ENCODE peak calls at places on chromosome 4, in eight cellular contexts. A is adrenal gland, P is A549, K is stomach, M is tibial nerve, E is ovary, W is upper lobe of left lung, H is suprapubic skin. S is an unnamed sample.

GRCh38 chr4:71009796-71010588 is 16.5 kb downstream of the DCK start:
- DNase-seq in A (no peak), P (peak), K (no peak), M (no peak), E (no peak), W (no peak), H (no peak), S (no peak)

GRCh38 chr4:140969296-140969695 is 164.0 kb downstream of the RNF150 start:
- DNase-seq in A (no peak), P (no peak), K (no peak), M (no peak), E (no peak), W (no peak), H (no peak), S (no peak)

GRCh38 chr4:122015203-122015602 is 63.3 kb upstream of the TRPC3 start:
- DNase-seq in A (no peak), P (no peak), K (no peak), M (no peak), E (no peak), W (no peak), H (no peak), S (no peak)

GRCh38 chr4:159003420-159004253 is 99.2 kb upstream of the RAPGEF2 start:
- DNase-seq in A (no peak), P (no peak), K (no peak), M (no peak), E (no peak), W (no peak), H (no peak), S (no peak)

GRCh38 chr4:14308229-14308651 is 680.7 kb upstream of the BOD1L1 start:
- DNase-seq in A (no peak), P (no peak), K (peak), M (no peak), E (no peak), W (no peak), H (no peak), S (peak)

GRCh38 chr4:145936142-145937020 is 2.2 kb downstream of the ZNF827 start:
- DNase-seq in A (peak), P (peak), K (peak), M (no peak), E (peak), W (peak), H (peak), S (peak)

GRCh38 chr4:48968814-48969213 is 17.3 kb upstream of the CWH43 start:
- DNase-seq in A (no peak), P (no peak), K (no peak), M (no peak), E (no peak), W (no peak), H (no peak), S (no peak)

GRCh38 chr4:97317691-97318090 is 825.6 kb downstream of the STPG2 start:
- DNase-seq in A (no peak), P (no peak), K (no peak), M (no peak), E (no peak), W (no peak), H (no peak), S (no peak)

GRCh38 chr4:3872834-3873313 is 106.7 kb downstream of the ADRA2C start:
- DNase-seq in A (no peak), P (no peak), K (no peak), M (no peak), E (no peak), W (no peak), H (no peak), S (no peak)

GRCh38 chr4:8741513-8742226 is 130.0 kb downstream of the HMX1 start:
- DNase-seq in A (no peak), P (no peak), K (peak), M (no peak), E (no peak), W (peak), H (no peak), S (no peak)

GRCh38 chr4:24328711-24329110 is 255.6 kb downstream of the DHX15 start:
- DNase-seq in A (no peak), P (no peak), K (no peak), M (no peak), E (no peak), W (no peak), H (no peak), S (no peak)

GRCh38 chr4:158496030-158496741 is 25.5 kb upstream of the RXFP1 start:
- DNase-seq in A (peak), P (peak), K (peak), M (no peak), E (no peak), W (no peak), H (no peak), S (no peak)

GRCh38 chr4:145861331-145862318 is 77.0 kb downstream of the ZNF827 start:
- DNase-seq in A (no peak), P (no peak), K (peak), M (no peak), E (no peak), W (no peak), H (no peak), S (no peak)

GRCh38 chr4:5979981-5980380 is 38.2 kb downstream of the C4orf50 start:
- DNase-seq in A (no peak), P (peak), K (peak), M (no peak), E (no peak), W (no peak), H (no peak), S (no peak)

GRCh38 chr4:7004331-7004730 is 38.8 kb upstream of the TADA2B start:
- DNase-seq in A (no peak), P (no peak), K (no peak), M (no peak), E (no peak), W (no peak), H (no peak), S (no peak)

GRCh38 chr4:62407534-62407933 is 1207.4 kb downstream of the ADGRL3 start:
- DNase-seq in A (no peak), P (no peak), K (no peak), M (no peak), E (no peak), W (no peak), H (no peak), S (no peak)

GRCh38 chr4:176156656-176157055 is 38.7 kb downstream of the SPATA4 start:
- DNase-seq in A (no peak), P (no peak), K (no peak), M (no peak), E (no peak), W (no peak), H (no peak), S (no peak)

GRCh38 chr4:113750315-113750714 is 11.2 kb downstream of the CAMK2D start:
- DNase-seq in A (no peak), P (no peak), K (no peak), M (no peak), E (no peak), W (no peak), H (no peak), S (no peak)

GRCh38 chr4:11912886-11913285 is 484.2 kb upstream of the HS3ST1 start:
- DNase-seq in A (no peak), P (peak), K (no peak), M (no peak), E (no peak), W (no peak), H (no peak), S (no peak)

GRCh38 chr4:76083386-76083785 is 8.9 kb downstream of the ART3 start:
- DNase-seq in A (no peak), P (no peak), K (no peak), M (no peak), E (no peak), W (no peak), H (no peak), S (no peak)

GRCh38 chr4:39931441-39931901 is 46.2 kb downstream of the PDS5A start:
- DNase-seq in A (no peak), P (no peak), K (no peak), M (no peak), E (no peak), W (no peak), H (no peak), S (no peak)

GRCh38 chr4:139988863-139989765 is 164.9 kb downstream of the MAML3 start:
- DNase-seq in A (peak), P (peak), K (peak), M (no peak), E (no peak), W (no peak), H (no peak), S (peak)

GRCh38 chr4:128782875-128783614 is 26.5 kb upstream of the JADE1 start:
- DNase-seq in A (no peak), P (peak), K (no peak), M (no peak), E (no peak), W (no peak), H (no peak), S (peak)

GRCh38 chr4:24054910-24055309 is 165.1 kb upstream of the PPARGC1A start:
- DNase-seq in A (no peak), P (no peak), K (no peak), M (no peak), E (no peak), W (no peak), H (no peak), S (no peak)

GRCh38 chr4:182085051-182085480 is 158.1 kb upstream of the TENM3 start:
- DNase-seq in A (no peak), P (no peak), K (no peak), M (no peak), E (no peak), W (no peak), H (no peak), S (no peak)

GRCh38 chr4:146368209-146368608 is 153.5 kb downstream of the SLC10A7 start:
- DNase-seq in A (no peak), P (no peak), K (no peak), M (no peak), E (no peak), W (no peak), H (no peak), S (no peak)

GRCh38 chr4:19774690-19775256 is 476.9 kb upstream of the SLIT2 start:
- DNase-seq in A (no peak), P (no peak), K (no peak), M (no peak), E (no peak), W (no peak), H (no peak), S (no peak)

GRCh38 chr4:23333556-23333945 is 556.3 kb downstream of the PPARGC1A start:
- DNase-seq in A (no peak), P (no peak), K (no peak), M (no peak), E (no peak), W (no peak), H (no peak), S (no peak)

GRCh38 chr4:151957163-151957562 is 196.4 kb upstream of the GATB start:
- DNase-seq in A (no peak), P (no peak), K (no peak), M (no peak), E (no peak), W (peak), H (no peak), S (no peak)

GRCh38 chr4:144647095-144647959 is 1.4 kb downstream of the HHIP start:
- DNase-seq in A (no peak), P (no peak), K (no peak), M (no peak), E (no peak), W (no peak), H (no peak), S (no peak)

GRCh38 chr4:75634951-75635350 is 4.6 kb upstream of the CDKL2 start:
- DNase-seq in A (no peak), P (no peak), K (no peak), M (no peak), E (no peak), W (no peak), H (no peak), S (no peak)

GRCh38 chr4:8117278-8117682 is 41.3 kb downstream of the ABLIM2 start:
- DNase-seq in A (no peak), P (peak), K (peak), M (no peak), E (peak), W (no peak), H (no peak), S (no peak)

GRCh38 chr4:89899854-89900253 is 5.2 kb downstream of the MMRN1 start:
- DNase-seq in A (no peak), P (no peak), K (no peak), M (no peak), E (no peak), W (no peak), H (no peak), S (no peak)

GRCh38 chr4:674172-675035 is at the start of the genes ATP5ME and MYL5:
- DNase-seq in A (peak), P (peak), K (peak), M (peak), E (peak), W (peak), H (peak), S (peak)
- TF ChIP-seq POLR2A in A (peak), P (peak), K (no peak), M (peak), E (peak), W (peak), H (no peak), S (no peak)

DNA sequence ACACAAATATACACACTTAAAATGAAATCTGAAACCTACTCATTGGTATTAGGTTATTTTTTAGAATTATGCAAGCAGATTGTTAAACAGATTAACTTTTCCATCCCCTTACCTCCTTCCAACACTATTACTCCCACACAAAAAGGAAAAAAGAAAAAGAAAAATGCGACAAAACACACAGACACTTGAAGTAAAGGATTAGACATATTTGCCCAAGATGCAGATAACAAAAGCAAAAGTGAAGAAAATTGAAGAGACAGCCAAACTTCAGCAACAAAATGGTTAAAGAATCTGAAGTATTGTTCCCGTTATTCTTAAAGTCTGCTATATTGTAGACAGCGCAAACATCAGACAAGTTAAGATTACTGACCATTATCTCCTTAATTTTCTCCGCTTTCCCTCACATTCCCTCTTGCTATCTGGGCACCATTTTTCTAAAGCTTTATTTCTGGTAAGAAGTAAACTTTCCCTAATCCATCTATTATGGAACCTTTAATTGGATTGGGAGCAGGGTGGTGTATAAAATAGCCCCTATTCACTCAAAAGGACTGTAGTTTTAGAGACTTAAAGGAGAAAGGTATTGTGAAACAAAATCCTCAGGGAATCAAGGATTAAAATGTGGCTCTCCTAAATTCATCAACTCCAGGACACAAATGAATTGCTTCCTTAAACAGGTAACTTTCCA is 34.7 kb upstream of the MAB21L2 start:
- DNase-seq in A (no peak), P (no peak), K (no peak), M (no peak), E (no peak), W (no peak), H (no peak), S (no peak)
- H3K4me3 ChIP-seq in A (no peak), P (no peak), K (no peak), M (no peak), E (no peak), W (no peak), H (no peak), S (no peak)

GRCh38 chr4:77695769-77696168 is 90.1 kb downstream of the CXCL13 start:
- DNase-seq in A (no peak), P (peak), K (no peak), M (no peak), E (no peak), W (no peak), H (no peak), S (no peak)

GRCh38 chr4:77706717-77707116 is 101.1 kb downstream of the CXCL13 start:
- DNase-seq in A (no peak), P (no peak), K (no peak), M (no peak), E (no peak), W (no peak), H (no peak), S (no peak)

GRCh38 chr4:77699731-77700210 is 94.2 kb downstream of the CXCL13 start:
- DNase-seq in A (no peak), P (peak), K (no peak), M (no peak), E (no peak), W (no peak), H (no peak), S (no peak)

GRCh38 chr4:77697860-77698599 is 92.4 kb downstream of the CXCL13 start:
- DNase-seq in A (no peak), P (peak), K (peak), M (no peak), E (no peak), W (no peak), H (no peak), S (no peak)

GRCh38 chr4:77701111-77701510 is 95.5 kb downstream of the CXCL13 start:
- DNase-seq in A (no peak), P (no peak), K (no peak), M (no peak), E (no peak), W (no peak), H (no peak), S (no peak)
- TF ChIP-seq CTCF in A (no peak), P (no peak), K (no peak), M (no peak), E (no peak), W (no peak), H (no peak), S (no peak)

DNA sequence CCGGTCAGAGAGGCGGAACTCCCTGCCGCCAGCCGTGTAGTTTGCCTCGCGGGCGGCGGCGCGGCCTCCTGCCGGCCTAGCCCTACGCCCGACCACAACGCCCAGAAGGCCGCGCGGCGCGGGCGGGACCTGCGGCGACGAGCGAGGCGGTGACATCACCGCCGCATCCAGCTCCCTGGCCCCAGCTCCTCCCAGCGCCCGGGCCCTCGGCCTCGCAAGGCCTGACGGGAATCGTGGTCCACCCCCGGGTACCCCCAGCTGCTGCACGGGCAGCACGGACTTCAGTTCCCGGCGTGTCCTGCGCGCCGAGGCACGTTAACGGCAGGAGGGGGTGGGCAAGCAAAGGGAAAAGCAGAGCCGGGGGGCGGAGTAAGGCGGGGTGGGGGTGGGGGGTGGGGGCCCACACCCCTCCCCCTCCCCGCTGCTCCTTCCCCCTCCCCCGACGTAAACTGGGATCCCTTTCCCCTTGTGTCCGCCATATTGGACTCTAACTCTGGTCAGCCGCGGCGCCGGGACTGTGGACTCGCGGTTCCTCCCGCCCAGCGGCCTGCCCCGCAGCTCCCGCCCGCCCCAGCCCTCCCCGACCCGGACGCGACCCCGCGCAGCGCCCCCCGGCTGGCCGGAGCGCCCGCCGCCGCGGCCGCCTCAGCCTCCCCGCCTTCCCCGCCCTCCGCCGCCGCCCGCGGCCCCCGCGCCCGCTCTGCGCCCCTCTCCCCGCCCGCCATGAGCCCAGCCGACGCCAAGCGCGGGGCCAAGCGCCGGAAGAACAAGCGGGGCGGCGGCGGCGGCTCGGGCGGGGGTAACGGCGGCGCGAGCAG is at the start of gene FAM193A:
- DNase-seq in A (peak), P (peak), K (peak), M (peak), E (peak), W (peak), H (peak), S (peak)
- TF ChIP-seq POLR2A in A (no peak), P (peak), K (no peak), M (peak), E (no peak), W (peak), H (no peak), S (no peak)

DNA sequence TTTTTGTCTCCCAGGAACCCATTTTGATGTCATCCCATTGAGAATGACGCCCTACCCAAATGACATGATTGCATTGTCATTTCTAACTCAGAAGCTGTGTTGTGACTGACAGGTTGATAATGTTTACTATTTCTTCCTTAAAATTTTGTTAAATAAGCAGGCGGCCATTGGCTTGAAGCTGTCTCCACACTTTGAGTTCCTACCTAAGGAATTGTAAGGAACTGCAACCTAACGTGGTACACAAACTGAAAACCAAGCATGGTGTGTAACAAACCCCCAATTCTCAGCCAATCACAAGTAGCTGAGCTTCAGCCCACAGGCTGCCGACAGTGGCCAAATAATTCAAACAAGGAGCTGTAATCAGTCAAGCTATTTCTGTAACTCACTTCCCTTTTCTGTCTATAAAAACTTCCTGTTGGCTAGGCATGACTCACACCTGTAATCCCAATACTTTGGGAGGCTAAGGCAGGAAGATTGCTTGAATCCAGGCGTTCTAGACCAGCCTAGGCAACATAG is 2.9 kb upstream of the MND1 start:
- DNase-seq in A (no peak), P (peak), K (no peak), M (no peak), E (no peak), W (no peak), H (no peak), S (no peak)
- H3K4me3 ChIP-seq in A (no peak), P (no peak), K (no peak), M (no peak), E (no peak), W (no peak), H (no peak), S (no peak)